ENCODE peak calls at places on chromosomes 11 and 22, in five cellular contexts. L is stimulated activated CD8-positive, alpha-beta memory T cell treated with anti-CD3 and anti-CD28 coated beads, Interleukin-15, amount 100 ng/mL, for 1 hour; C is activated CD4-positive, alpha-beta T cell treated with anti-CD3 and anti-CD28 coated beads for 24 hours; Z is NCI-H774; Q is hypothalamus. D is an unnamed sample.

GRCh38 chr11:2271077-2271326 is 614 bp upstream of the ASCL2 start:
- DNase-seq in C (no peak), Z (no peak), L (no peak), Q (no peak), D (peak; percentile 77)

GRCh38 chr22:36860017-36860416 is 789 bp upstream of the NCF4 start:
- DNase-seq in Q (no peak), Z (no peak), C (no peak), L (no peak), D (no peak)

GRCh38 chr11:72721689-72722049 is 30.5 kb downstream of the ARAP1 start:
- DNase-seq in Q (no peak), C (no peak), L (no peak), Z (no peak), D (peak; percentile 90)

GRCh38 chr11:40328890-40329617 is 1130.4 kb downstream of the LRRC4C start:
- DNase-seq in Z (peak; percentile 53), C (no peak), L (no peak), Q (no peak), D (peak; percentile 94)

GRCh38 chr11:42145311-42145710 is 685.9 kb upstream of the LRRC4C start:
- DNase-seq in Q (no peak), L (no peak), Z (no peak), C (no peak), D (no peak)

GRCh38 chr11:106468091-106468490 is 390.6 kb downstream of the AASDHPPT start:
- DNase-seq in Q (no peak), L (no peak), C (no peak), Z (no peak), D (peak; percentile 79)

GRCh38 chr11:63667993-63668392 is 3.2 kb downstream of the ATL3 start:
- DNase-seq in L (no peak), Z (no peak), Q (no peak), C (no peak), D (no peak)

GRCh38 chr11:45920531-45921477 is 1.7 kb upstream of the LARGE2 start:
- DNase-seq in C (no peak), L (no peak), Z (no peak), Q (no peak), D (no peak)

GRCh38 chr11:69880041-69880802 is 61.0 kb upstream of the FGF3 start:
- DNase-seq in L (no peak), Z (no peak), Q (no peak), C (no peak), D (no peak)